ENCODE peak calls at places on chromosomes 3 and 15, in seven cellular contexts. One of them, this sample, is unnamed.

GRCh38 chr15:55799287-55800212 is 56.6 kb upstream of the PRTG start:
- DNase-seq in CD4-positive, alpha-beta memory T cell: no peak
- DNase-seq in lower leg skin: no peak
- DNase-seq in neuronal stem cell: peak
- DNase-seq in Peyer's patch: no peak
- DNase-seq in HT-29: peak
- DNase-seq in HEK293T: peak
- DNase-seq in this sample: peak

GRCh38 chr3:188239577-188239976 is 85.6 kb downstream of the LPP start:
- DNase-seq in CD4-positive, alpha-beta memory T cell: no peak
- DNase-seq in lower leg skin: no peak
- DNase-seq in neuronal stem cell: no peak
- DNase-seq in Peyer's patch: no peak
- DNase-seq in HT-29: no peak
- DNase-seq in HEK293T: no peak
- DNase-seq in this sample: no peak

GRCh38 chr3:5016218-5017161 is 37.3 kb downstream of the BHLHE40 start:
- DNase-seq in CD4-positive, alpha-beta memory T cell: peak
- DNase-seq in lower leg skin: peak
- DNase-seq in neuronal stem cell: no peak
- DNase-seq in Peyer's patch: peak
- DNase-seq in HT-29: peak
- DNase-seq in HEK293T: no peak
- DNase-seq in this sample: peak

GRCh38 chr3:186283651-186284445 is 78.2 kb downstream of the DGKG start:
- DNase-seq in CD4-positive, alpha-beta memory T cell: no peak
- DNase-seq in lower leg skin: peak
- DNase-seq in neuronal stem cell: no peak
- DNase-seq in Peyer's patch: no peak
- DNase-seq in HT-29: no peak
- DNase-seq in HEK293T: no peak
- DNase-seq in this sample: no peak

GRCh38 chr15:93882779-93883178 is 348.6 kb upstream of the MCTP2 start:
- DNase-seq in CD4-positive, alpha-beta memory T cell: no peak
- DNase-seq in lower leg skin: no peak
- DNase-seq in neuronal stem cell: no peak
- DNase-seq in Peyer's patch: no peak
- DNase-seq in HT-29: no peak
- DNase-seq in HEK293T: no peak
- DNase-seq in this sample: no peak

GRCh38 chr15:75156306-75157215 is 45.1 kb upstream of the C15orf39 start:
- DNase-seq in CD4-positive, alpha-beta memory T cell: no peak
- DNase-seq in lower leg skin: peak
- DNase-seq in neuronal stem cell: no peak
- DNase-seq in Peyer's patch: peak
- DNase-seq in HT-29: no peak
- DNase-seq in HEK293T: no peak
- DNase-seq in this sample: no peak

GRCh38 chr15:83278191-83278590 is 6.3 kb downstream of the BNC1 start:
- DNase-seq in CD4-positive, alpha-beta memory T cell: no peak
- DNase-seq in lower leg skin: no peak
- DNase-seq in neuronal stem cell: no peak
- DNase-seq in Peyer's patch: no peak
- DNase-seq in HT-29: no peak
- DNase-seq in HEK293T: no peak
- DNase-seq in this sample: no peak

GRCh38 chr15:93452537-93453211 is 363.7 kb upstream of the RGMA start:
- DNase-seq in CD4-positive, alpha-beta memory T cell: no peak
- DNase-seq in lower leg skin: no peak
- DNase-seq in neuronal stem cell: no peak
- DNase-seq in Peyer's patch: no peak
- DNase-seq in HT-29: no peak
- DNase-seq in HEK293T: no peak
- DNase-seq in this sample: peak

GRCh38 chr3:52831500-52832301 is 1.2 kb upstream of the ITIH4 start:
- DNase-seq in CD4-positive, alpha-beta memory T cell: no peak
- DNase-seq in lower leg skin: no peak
- DNase-seq in neuronal stem cell: no peak
- DNase-seq in Peyer's patch: peak
- DNase-seq in HT-29: peak
- DNase-seq in HEK293T: peak
- DNase-seq in this sample: peak

GRCh38 chr3:138367912-138368311 is 19.5 kb downstream of the MRAS start:
- DNase-seq in CD4-positive, alpha-beta memory T cell: no peak
- DNase-seq in lower leg skin: peak
- DNase-seq in neuronal stem cell: no peak
- DNase-seq in Peyer's patch: peak
- DNase-seq in HT-29: no peak
- DNase-seq in HEK293T: no peak
- DNase-seq in this sample: peak

GRCh38 chr3:101038393-101038792 is 45.2 kb upstream of the ABI3BP start:
- DNase-seq in CD4-positive, alpha-beta memory T cell: no peak
- DNase-seq in lower leg skin: no peak
- DNase-seq in neuronal stem cell: no peak
- DNase-seq in Peyer's patch: no peak
- DNase-seq in HT-29: no peak
- DNase-seq in HEK293T: no peak
- DNase-seq in this sample: no peak

GRCh38 chr3:180913582-180914404 is 1.3 kb downstream of the FXR1 start:
- DNase-seq in CD4-positive, alpha-beta memory T cell: no peak
- DNase-seq in lower leg skin: no peak
- DNase-seq in neuronal stem cell: no peak
- DNase-seq in Peyer's patch: no peak
- DNase-seq in HT-29: peak
- DNase-seq in HEK293T: peak
- DNase-seq in this sample: no peak

GRCh38 chr3:119170821-119171220 is 2.6 kb upstream of the UPK1B start:
- DNase-seq in CD4-positive, alpha-beta memory T cell: no peak
- DNase-seq in lower leg skin: no peak
- DNase-seq in neuronal stem cell: no peak
- DNase-seq in Peyer's patch: no peak
- DNase-seq in HT-29: no peak
- DNase-seq in HEK293T: no peak
- DNase-seq in this sample: no peak

GRCh38 chr3:172009736-172010254 is 29.6 kb upstream of the FNDC3B start:
- DNase-seq in CD4-positive, alpha-beta memory T cell: no peak
- DNase-seq in lower leg skin: no peak
- DNase-seq in neuronal stem cell: no peak
- DNase-seq in Peyer's patch: no peak
- DNase-seq in HT-29: no peak
- DNase-seq in HEK293T: no peak
- DNase-seq in this sample: no peak

GRCh38 chr3:124760601-124761000 is 30.3 kb downstream of the UMPS start:
- DNase-seq in CD4-positive, alpha-beta memory T cell: no peak
- DNase-seq in lower leg skin: no peak
- DNase-seq in neuronal stem cell: no peak
- DNase-seq in Peyer's patch: no peak
- DNase-seq in HT-29: no peak
- DNase-seq in HEK293T: no peak
- DNase-seq in this sample: no peak

GRCh38 chr3:18300916-18301315 is 124.2 kb downstream of the SATB1 start:
- DNase-seq in CD4-positive, alpha-beta memory T cell: no peak
- DNase-seq in lower leg skin: no peak
- DNase-seq in neuronal stem cell: no peak
- DNase-seq in Peyer's patch: no peak
- DNase-seq in HT-29: no peak
- DNase-seq in HEK293T: no peak
- DNase-seq in this sample: no peak

GRCh38 chr3:69665026-69665739 is 74.1 kb upstream of the MITF start:
- DNase-seq in CD4-positive, alpha-beta memory T cell: no peak
- DNase-seq in lower leg skin: no peak
- DNase-seq in neuronal stem cell: no peak
- DNase-seq in Peyer's patch: no peak
- DNase-seq in HT-29: peak
- DNase-seq in HEK293T: no peak
- DNase-seq in this sample: no peak

GRCh38 chr3:138097192-138097829 is 18.1 kb downstream of the DZIP1L start:
- DNase-seq in CD4-positive, alpha-beta memory T cell: no peak
- DNase-seq in lower leg skin: no peak
- DNase-seq in neuronal stem cell: no peak
- DNase-seq in Peyer's patch: no peak
- DNase-seq in HT-29: peak
- DNase-seq in HEK293T: no peak
- DNase-seq in this sample: no peak

GRCh38 chr3:16866447-16867025 is 18.2 kb upstream of the PLCL2 start:
- DNase-seq in CD4-positive, alpha-beta memory T cell: no peak
- DNase-seq in lower leg skin: no peak
- DNase-seq in neuronal stem cell: no peak
- DNase-seq in Peyer's patch: no peak
- DNase-seq in HT-29: no peak
- DNase-seq in HEK293T: no peak
- DNase-seq in this sample: peak

GRCh38 chr3:18891641-18892040 is 256.7 kb upstream of the KCNH8 start:
- DNase-seq in CD4-positive, alpha-beta memory T cell: peak
- DNase-seq in lower leg skin: no peak
- DNase-seq in neuronal stem cell: no peak
- DNase-seq in Peyer's patch: no peak
- DNase-seq in HT-29: no peak
- DNase-seq in HEK293T: no peak
- DNase-seq in this sample: no peak

GRCh38 chr15:79160211-79160610 is 69.6 kb upstream of the RASGRF1 start:
- DNase-seq in CD4-positive, alpha-beta memory T cell: no peak
- DNase-seq in lower leg skin: no peak
- DNase-seq in neuronal stem cell: no peak
- DNase-seq in Peyer's patch: no peak
- DNase-seq in HT-29: no peak
- DNase-seq in HEK293T: no peak
- DNase-seq in this sample: peak

GRCh38 chr15:75713338-75713895 is 769 bp upstream of the CSPG4 start:
- DNase-seq in CD4-positive, alpha-beta memory T cell: no peak
- DNase-seq in lower leg skin: no peak
- DNase-seq in neuronal stem cell: no peak
- DNase-seq in Peyer's patch: no peak
- DNase-seq in HT-29: peak
- DNase-seq in HEK293T: peak
- DNase-seq in this sample: no peak

GRCh38 chr3:170383567-170383966 is 26.1 kb downstream of the SKIL start:
- DNase-seq in CD4-positive, alpha-beta memory T cell: no peak
- DNase-seq in lower leg skin: no peak
- DNase-seq in neuronal stem cell: no peak
- DNase-seq in Peyer's patch: no peak
- DNase-seq in HT-29: no peak
- DNase-seq in HEK293T: no peak
- DNase-seq in this sample: no peak

GRCh38 chr15:49024840-49025239 is 21.4 kb downstream of the SECISBP2L start:
- DNase-seq in CD4-positive, alpha-beta memory T cell: no peak
- DNase-seq in lower leg skin: no peak
- DNase-seq in neuronal stem cell: no peak
- DNase-seq in Peyer's patch: no peak
- DNase-seq in HT-29: no peak
- DNase-seq in HEK293T: no peak
- DNase-seq in this sample: no peak

GRCh38 chr15:61064653-61065052 is 164.4 kb downstream of the RORA start:
- DNase-seq in CD4-positive, alpha-beta memory T cell: no peak
- DNase-seq in lower leg skin: no peak
- DNase-seq in neuronal stem cell: no peak
- DNase-seq in Peyer's patch: no peak
- DNase-seq in HT-29: peak
- DNase-seq in HEK293T: no peak
- DNase-seq in this sample: no peak

GRCh38 chr3:197088370-197088769 is 58.8 kb upstream of the MELTF start:
- DNase-seq in CD4-positive, alpha-beta memory T cell: no peak
- DNase-seq in lower leg skin: no peak
- DNase-seq in neuronal stem cell: no peak
- DNase-seq in Peyer's patch: no peak
- DNase-seq in HT-29: no peak
- DNase-seq in HEK293T: no peak
- DNase-seq in this sample: peak

GRCh38 chr3:171825222-171825828 is 15.0 kb upstream of the PLD1 start:
- DNase-seq in CD4-positive, alpha-beta memory T cell: no peak
- DNase-seq in lower leg skin: no peak
- DNase-seq in neuronal stem cell: no peak
- DNase-seq in Peyer's patch: no peak
- DNase-seq in HT-29: no peak
- DNase-seq in HEK293T: no peak
- DNase-seq in this sample: no peak

GRCh38 chr15:100439566-100439965 is 89.2 kb downstream of the CERS3 start:
- DNase-seq in CD4-positive, alpha-beta memory T cell: no peak
- DNase-seq in lower leg skin: no peak
- DNase-seq in neuronal stem cell: no peak
- DNase-seq in Peyer's patch: no peak
- DNase-seq in HT-29: no peak
- DNase-seq in HEK293T: no peak
- DNase-seq in this sample: no peak

GRCh38 chr3:144775581-144775980 is 804.0 kb downstream of the DIPK2A start:
- DNase-seq in CD4-positive, alpha-beta memory T cell: no peak
- DNase-seq in lower leg skin: no peak
- DNase-seq in neuronal stem cell: no peak
- DNase-seq in Peyer's patch: no peak
- DNase-seq in HT-29: no peak
- DNase-seq in HEK293T: no peak
- DNase-seq in this sample: no peak

GRCh38 chr3:177481329-177481728 is 284.0 kb upstream of the TBL1XR1 start:
- DNase-seq in CD4-positive, alpha-beta memory T cell: no peak
- DNase-seq in lower leg skin: no peak
- DNase-seq in neuronal stem cell: no peak
- DNase-seq in Peyer's patch: no peak
- DNase-seq in HT-29: no peak
- DNase-seq in HEK293T: no peak
- DNase-seq in this sample: peak

GRCh38 chr3:13073042-13073906 is at the start of gene IQSEC1:
- DNase-seq in CD4-positive, alpha-beta memory T cell: peak
- DNase-seq in lower leg skin: no peak
- DNase-seq in neuronal stem cell: peak
- DNase-seq in Peyer's patch: peak
- DNase-seq in HT-29: no peak
- DNase-seq in HEK293T: peak
- DNase-seq in this sample: no peak

GRCh38 chr3:147651107-147651506 is 241.9 kb downstream of the ZIC1 start:
- DNase-seq in CD4-positive, alpha-beta memory T cell: no peak
- DNase-seq in lower leg skin: no peak
- DNase-seq in neuronal stem cell: no peak
- DNase-seq in Peyer's patch: no peak
- DNase-seq in HT-29: no peak
- DNase-seq in HEK293T: no peak
- DNase-seq in this sample: no peak

GRCh38 chr3:11711826-11712225 is 68.1 kb upstream of the VGLL4 start:
- DNase-seq in CD4-positive, alpha-beta memory T cell: no peak
- DNase-seq in lower leg skin: peak
- DNase-seq in neuronal stem cell: no peak
- DNase-seq in Peyer's patch: no peak
- DNase-seq in HT-29: no peak
- DNase-seq in HEK293T: no peak
- DNase-seq in this sample: no peak

GRCh38 chr3:169562988-169563774 is 100.3 kb downstream of the MECOM start:
- DNase-seq in CD4-positive, alpha-beta memory T cell: no peak
- DNase-seq in lower leg skin: no peak
- DNase-seq in neuronal stem cell: no peak
- DNase-seq in Peyer's patch: no peak
- DNase-seq in HT-29: peak
- DNase-seq in HEK293T: peak
- DNase-seq in this sample: no peak